ENCODE peak calls at places on chromosomes 7 and 10, in five cellular contexts. X is mesothelial cell of epicardium, V is T-helper 22 cell, Y is H54, T is nephron progenitor cell. O is an unnamed sample.

GRCh38 chr7:81114682-81115081 is 195.8 kb upstream of the SEMA3C start:
- DNase-seq in X (no peak), V (no peak), Y (no peak), T (no peak), O (no peak)

GRCh38 chr7:43058271-43059066 is 54.0 kb upstream of the HECW1 start:
- DNase-seq in X (no peak), V (no peak), Y (no peak), T (no peak), O (no peak)

GRCh38 chr10:84701321-84701720 is 372.9 kb downstream of the CCSER2 start:
- DNase-seq in X (no peak), V (no peak), Y (no peak), T (no peak), O (no peak)

GRCh38 chr7:18866359-18867036 is 250.9 kb downstream of the TWIST1 start:
- DNase-seq in X (no peak), V (no peak), Y (peak), T (no peak), O (no peak)

GRCh38 chr7:132580717-132581285 is 4.5 kb upstream of the PLXNA4 start:
- DNase-seq in X (peak), V (peak), Y (peak), T (peak), O (peak)

GRCh38 chr7:92228742-92229141 is 17.0 kb downstream of the KRIT1 start:
- DNase-seq in X (no peak), V (no peak), Y (no peak), T (no peak), O (no peak)

GRCh38 chr7:142485617-142486226 is 227.9 kb upstream of the PRSS58 start:
- DNase-seq in X (no peak), V (no peak), Y (no peak), T (peak), O (no peak)

GRCh38 chr7:151076863-151077704 is 3.5 kb downstream of the FASTK start:
- DNase-seq in X (no peak), V (no peak), Y (peak), T (no peak), O (no peak)

GRCh38 chr7:7795736-7796135 is 77.3 kb upstream of the RPA3 start:
- DNase-seq in X (no peak), V (no peak), Y (peak), T (no peak), O (no peak)

GRCh38 chr10:69504576-69505250 is 53.4 kb downstream of the TSPAN15 start:
- DNase-seq in X (no peak), V (no peak), Y (no peak), T (no peak), O (no peak)

GRCh38 chr10:95451150-95451549 is 110.0 kb downstream of the SORBS1 start:
- DNase-seq in X (no peak), V (no peak), Y (no peak), T (no peak), O (no peak)

GRCh38 chr10:92478536-92478935 is 95.4 kb downstream of the IDE start:
- DNase-seq in X (no peak), V (no peak), Y (no peak), T (no peak), O (no peak)

GRCh38 chr7:28160551-28160991 is 20.0 kb downstream of the JAZF1 start:
- DNase-seq in X (no peak), V (no peak), Y (no peak), T (no peak), O (no peak)

GRCh38 chr7:3455826-3456444 is 154.9 kb downstream of the SDK1 start:
- DNase-seq in X (no peak), V (no peak), Y (no peak), T (no peak), O (no peak)

GRCh38 chr10:102040305-102040704 is 15.7 kb downstream of the ARMH3 start:
- DNase-seq in X (no peak), V (no peak), Y (no peak), T (peak), O (no peak)

GRCh38 chr10:125694874-125695273 is 11.9 kb upstream of the TEX36 start:
- DNase-seq in X (no peak), V (no peak), Y (peak), T (no peak), O (no peak)

GRCh38 chr7:149774237-149775175 is 1.1 kb upstream of the ZNF467 start:
- DNase-seq in X (no peak), V (no peak), Y (no peak), T (no peak), O (no peak)

GRCh38 chr7:50792342-50793114 is 9.8 kb upstream of the GRB10 start:
- DNase-seq in X (peak), V (no peak), Y (peak), T (peak), O (no peak)

GRCh38 chr10:29409241-29410051 is 120.6 kb downstream of the LYZL1 start:
- DNase-seq in X (no peak), V (no peak), Y (peak), T (no peak), O (peak)

GRCh38 chr10:114855776-114856543 is 34.4 kb downstream of the FHIP2A start:
- DNase-seq in X (no peak), V (no peak), Y (no peak), T (no peak), O (no peak)

GRCh38 chr7:134315679-134316538 is 821 bp downstream of the SLC35B4 start:
- DNase-seq in X (no peak), V (no peak), Y (peak), T (no peak), O (no peak)

GRCh38 chr10:100998991-100999741 is 442 bp upstream of the LZTS2 start:
- DNase-seq in X (peak), V (peak), Y (peak), T (peak), O (peak)

GRCh38 chr10:88194041-88194887 is 330.8 kb downstream of the PTEN start:
- DNase-seq in X (no peak), V (peak), Y (peak), T (no peak), O (peak)

GRCh38 chr10:110460111-110460809 is 37.4 kb upstream of the DUSP5 start:
- DNase-seq in X (no peak), V (no peak), Y (peak), T (peak), O (peak)

GRCh38 chr10:22174442-22174841 is 43.4 kb downstream of the EBLN1 start:
- DNase-seq in X (no peak), V (no peak), Y (no peak), T (no peak), O (no peak)

GRCh38 chr7:93620057-93620456 is 45.5 kb upstream of the CALCR start:
- DNase-seq in X (no peak), V (no peak), Y (no peak), T (no peak), O (no peak)

GRCh38 chr10:132308588-132309451 is 1.1 kb upstream of the STK32C start:
- DNase-seq in X (no peak), V (no peak), Y (no peak), T (peak), O (no peak)

GRCh38 chr7:77651544-77652162 is 44.6 kb upstream of the RSBN1L start:
- DNase-seq in X (no peak), V (no peak), Y (no peak), T (peak), O (no peak)

GRCh38 chr7:151767557-151767956 is 109.4 kb downstream of the PRKAG2 start:
- DNase-seq in X (no peak), V (no peak), Y (no peak), T (no peak), O (no peak)

GRCh38 chr7:112665709-112666108 is 124.5 kb downstream of the TMEM168 start:
- DNase-seq in X (no peak), V (no peak), Y (no peak), T (no peak), O (no peak)

GRCh38 chr10:58512470-58513188 is at the start of gene BICC1:
- DNase-seq in X (peak), V (no peak), Y (peak), T (peak), O (no peak)

GRCh38 chr10:59079386-59080226 is 96.8 kb upstream of the PHYHIPL start:
- DNase-seq in X (no peak), V (no peak), Y (peak), T (no peak), O (no peak)

GRCh38 chr10:119542357-119542989 is at the start of gene RGS10:
- DNase-seq in X (peak), V (peak), Y (peak), T (peak), O (peak)

GRCh38 chr7:141731476-141732149 is 6.5 kb upstream of the SSBP1 start:
- DNase-seq in X (no peak), V (no peak), Y (no peak), T (no peak), O (no peak)